ENCODE peak calls at places on chromosomes 6 and 20, in seven cellular contexts. N, W, I, U, F, B and H are unnamed samples. For H3K4me1, the result is how much of the 10 kb centered on the place peaks cover.

GRCh38 chr6:53130891-53131290 is 17.8 kb downstream of the GCM1 start:
- DNase-seq in N (no peak), W (no peak), I (no peak), U (no peak), F (no peak), B (no peak), H (no peak)

GRCh38 chr20:19212524-19213502 is at the start of gene SLC24A3:
- DNase-seq in N (no peak), W (peak), I (peak), U (peak), F (peak), B (peak), H (no peak)

GRCh38 chr6:157755032-157755751 is 67.9 kb upstream of the SNX9 start:
- DNase-seq in N (no peak), W (no peak), I (no peak), U (no peak), F (no peak), B (peak), H (no peak)

GRCh38 chr6:131844243-131844841 is 36.5 kb downstream of the ENPP1 start:
- DNase-seq in N (no peak), W (no peak), I (no peak), U (no peak), F (no peak), B (peak), H (no peak)

GRCh38 chr6:30759575-30760239 is 15.4 kb upstream of the IER3 start:
- DNase-seq in N (peak), W (peak), I (no peak), U (no peak), F (no peak), B (peak), H (peak)

GRCh38 chr20:33653900-33654596 is 8.1 kb upstream of the C20orf144 start:
- DNase-seq in N (peak), W (no peak), I (peak), U (peak), F (peak), B (no peak), H (peak)

GRCh38 chr6:33718713-33719112 is 7.2 kb upstream of the UQCC2 start:
- DNase-seq in N (no peak), W (no peak), I (no peak), U (peak), F (no peak), B (no peak), H (peak)

GRCh38 chr6:160065200-160065599 is 56.4 kb upstream of the SLC22A1 start:
- DNase-seq in N (no peak), W (no peak), I (no peak), U (no peak), F (no peak), B (no peak), H (no peak)

GRCh38 chr6:53624491-53624890 is 41.1 kb downstream of the KLHL31 start:
- DNase-seq in N (no peak), W (no peak), I (no peak), U (no peak), F (no peak), B (no peak), H (no peak)

GRCh38 chr20:4369798-4370124 is 351.9 kb upstream of the PRND start:
- DNase-seq in N (no peak), W (no peak), I (no peak), U (no peak), F (no peak), B (no peak), H (peak)

GRCh38 chr20:5703542-5704215 is 46.5 kb upstream of the SHLD1 start:
- DNase-seq in N (no peak), W (no peak), I (no peak), U (no peak), F (no peak), B (peak), H (no peak)

GRCh38 chr6:43455034-43455747 is at the start of gene DLK2:
- DNase-seq in N (peak), W (peak), I (no peak), U (no peak), F (no peak), B (no peak), H (no peak)

GRCh38 chr20:62972270-62973032 is 19.9 kb downstream of the SLC17A9 start:
- DNase-seq in N (peak), W (peak), I (peak), U (peak), F (peak), B (peak), H (peak)

GRCh38 chr6:157956171-157956730 is 25.4 kb upstream of the SYNJ2 start:
- DNase-seq in N (no peak), W (no peak), I (no peak), U (no peak), F (no peak), B (no peak), H (no peak)

GRCh38 chr6:7431594-7432390 is 42.2 kb downstream of the RIOK1 start:
- DNase-seq in N (no peak), W (no peak), I (no peak), U (no peak), F (peak), B (peak), H (no peak)

GRCh38 chr6:13445005-13445743 is 42.2 kb downstream of the GFOD1 start:
- DNase-seq in N (no peak), W (peak), I (peak), U (no peak), F (peak), B (peak), H (peak)

GRCh38 chr20:35307666-35308653 is 15.7 kb upstream of the FAM83C start:
- DNase-seq in N (peak), W (no peak), I (no peak), U (no peak), F (peak), B (peak), H (peak)

GRCh38 chr6:73519943-73520687 is 717 bp downstream of the EEF1A1 start:
- DNase-seq in N (peak), W (peak), I (peak), U (peak), F (peak), B (peak), H (peak)

GRCh38 chr6:101588343-101588742 is 194.8 kb downstream of the GRIK2 start:
- DNase-seq in N (no peak), W (peak), I (no peak), U (no peak), F (no peak), B (no peak), H (no peak)

GRCh38 chr20:46087161-46087560 is 2.6 kb downstream of the NCOA5 start:
- DNase-seq in N (no peak), W (no peak), I (no peak), U (no peak), F (no peak), B (peak), H (no peak)

GRCh38 chr6:72386324-72386723 is 235.5 kb upstream of the KCNQ5 start:
- DNase-seq in N (no peak), W (no peak), I (no peak), U (no peak), F (no peak), B (peak), H (no peak)

GRCh38 chr6:129280719-129281118 is 397.8 kb downstream of the LAMA2 start:
- DNase-seq in N (no peak), W (no peak), I (no peak), U (no peak), F (no peak), B (no peak), H (no peak)

GRCh38 chr20:5510446-5510845 is 193.7 kb upstream of the PROKR2 start:
- DNase-seq in N (no peak), W (peak), I (no peak), U (no peak), F (no peak), B (no peak), H (no peak)

GRCh38 chr20:3042621-3043020 is 801 bp upstream of the GNRH2 start:
- DNase-seq in N (no peak), W (no peak), I (peak), U (peak), F (no peak), B (no peak), H (no peak)

GRCh38 chr6:112337209-112337638 is 9.9 kb upstream of the RFPL4B start:
- DNase-seq in N (peak), W (peak), I (no peak), U (no peak), F (peak), B (peak), H (peak)

GRCh38 chr6:71246596-71246995 is 42.0 kb upstream of the OGFRL1 start:
- DNase-seq in N (no peak), W (no peak), I (no peak), U (no peak), F (no peak), B (no peak), H (no peak)

DNA sequence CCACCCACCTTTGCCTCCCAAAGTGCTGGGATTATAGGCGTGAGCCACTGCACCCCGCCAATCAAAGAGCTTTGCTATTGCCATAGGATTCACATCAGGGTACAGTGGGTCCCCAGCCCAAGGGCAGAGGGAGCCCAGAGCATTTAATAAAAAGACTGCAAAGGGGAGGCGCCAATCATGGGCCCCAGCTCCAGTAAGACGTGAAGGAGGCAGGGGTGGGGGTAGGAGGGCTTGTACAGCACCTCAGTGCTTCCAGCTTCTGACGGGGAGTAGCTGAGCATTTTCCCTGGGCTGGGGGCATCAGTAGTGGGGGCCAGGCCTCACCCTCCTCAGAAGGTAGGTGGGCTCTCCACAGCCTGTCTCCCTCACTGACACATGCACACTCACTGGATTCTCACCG is 1.5 kb downstream of the ADA start:
- DNase-seq in N (no peak), W (no peak), I (peak), U (no peak), F (no peak), B (no peak), H (no peak)
- H3K4me1 ChIP-seq in N (under half), W (under half), I (under half), U (under half), F (under half), B (under half), H (under half)

GRCh38 chr6:161721511-161721910 is 447.6 kb upstream of the AGPAT4 start:
- DNase-seq in N (no peak), W (no peak), I (no peak), U (no peak), F (no peak), B (no peak), H (no peak)
- TF ChIP-seq CTCF in N (no peak), W (no peak), I (no peak), U (no peak), F (no peak), B (no peak), H (no peak)

GRCh38 chr6:156694679-156695078 is 82.5 kb upstream of the ARID1B start:
- DNase-seq in N (no peak), W (no peak), I (no peak), U (no peak), F (no peak), B (no peak), H (no peak)

GRCh38 chr6:156697224-156697623 is 80.0 kb upstream of the ARID1B start:
- DNase-seq in N (no peak), W (no peak), I (no peak), U (no peak), F (no peak), B (no peak), H (no peak)

GRCh38 chr6:156699017-156699421 is 78.2 kb upstream of the ARID1B start:
- DNase-seq in N (peak), W (no peak), I (no peak), U (no peak), F (no peak), B (peak), H (peak)

GRCh38 chr6:156698239-156699016 is 78.8 kb upstream of the ARID1B start:
- DNase-seq in N (no peak), W (no peak), I (no peak), U (no peak), F (no peak), B (no peak), H (no peak)

GRCh38 chr6:156695747-156696146 is 81.4 kb upstream of the ARID1B start:
- DNase-seq in N (no peak), W (no peak), I (no peak), U (no peak), F (no peak), B (no peak), H (no peak)
- H3K4me1 ChIP-seq in N (under half), W (under half), I (under half), U (under half), F (under half), B (under half), H (under half)

GRCh38 chr6:63353282-63353630 is 33.5 kb upstream of the LGSN start:
- DNase-seq in N (no peak), W (no peak), I (no peak), U (no peak), F (no peak), B (no peak), H (no peak)

GRCh38 chr6:63352587-63353281 is 33.0 kb upstream of the LGSN start:
- DNase-seq in N (peak), W (peak), I (no peak), U (no peak), F (peak), B (peak), H (peak)

GRCh38 chr6:63348836-63349235 is 29.1 kb upstream of the LGSN start:
- DNase-seq in N (no peak), W (no peak), I (no peak), U (no peak), F (no peak), B (no peak), H (no peak)

GRCh38 chr6:63349401-63349800 is 29.6 kb upstream of the LGSN start:
- DNase-seq in N (no peak), W (no peak), I (no peak), U (no peak), F (no peak), B (no peak), H (no peak)

GRCh38 chr6:63351995-63352586 is 32.3 kb upstream of the LGSN start:
- DNase-seq in N (no peak), W (no peak), I (no peak), U (no peak), F (no peak), B (peak), H (no peak)
- TF ChIP-seq CTCF in N (peak), W (peak), I (peak), U (peak), F (peak), B (peak), H (peak)

GRCh38 chr20:51236396-51236795 is 213.5 kb upstream of the KCNG1 start:
- DNase-seq in N (no peak), W (no peak), I (no peak), U (no peak), F (no peak), B (peak), H (no peak)

GRCh38 chr20:51233345-51233744 is 210.4 kb upstream of the KCNG1 start:
- DNase-seq in N (no peak), W (no peak), I (no peak), U (no peak), F (no peak), B (no peak), H (peak)

GRCh38 chr20:51228763-51229162 is 205.9 kb upstream of the KCNG1 start:
- DNase-seq in N (no peak), W (no peak), I (no peak), U (no peak), F (no peak), B (no peak), H (no peak)

GRCh38 chr20:51227744-51228143 is 204.8 kb upstream of the KCNG1 start:
- DNase-seq in N (no peak), W (no peak), I (no peak), U (no peak), F (no peak), B (no peak), H (no peak)

GRCh38 chr20:51230727-51231126 is 207.8 kb upstream of the KCNG1 start:
- DNase-seq in N (no peak), W (no peak), I (no peak), U (no peak), F (no peak), B (no peak), H (peak)
- H3K4me1 ChIP-seq in N (under half), W (under half), I (under half), U (under half), F (under half), B (under half), H (under half)

DNA sequence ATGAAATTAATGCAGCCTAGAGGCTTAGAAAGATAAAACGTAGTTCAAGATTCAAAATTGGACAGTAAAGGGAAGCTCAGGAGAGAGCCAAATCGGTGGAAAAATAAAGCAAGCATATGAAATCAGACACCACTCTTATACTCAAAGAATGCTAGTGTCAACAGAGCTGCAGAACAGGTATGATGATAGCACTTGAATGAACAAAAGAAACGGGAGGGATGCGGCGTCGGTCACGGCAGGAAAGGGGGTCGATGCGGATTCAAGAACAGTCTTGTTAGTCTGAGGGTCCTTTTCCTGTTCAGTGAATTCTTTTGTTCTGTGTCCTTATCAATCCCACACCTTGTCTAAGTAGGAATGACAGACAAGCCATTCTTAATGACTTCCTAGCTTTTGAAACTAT is 114.4 kb downstream of the FOXC1 start:
- DNase-seq in N (peak), W (no peak), I (no peak), U (no peak), F (no peak), B (no peak), H (peak)
- TF ChIP-seq CTCF in N (no peak), W (no peak), I (no peak), U (no peak), F (no peak), B (no peak), H (no peak)

DNA sequence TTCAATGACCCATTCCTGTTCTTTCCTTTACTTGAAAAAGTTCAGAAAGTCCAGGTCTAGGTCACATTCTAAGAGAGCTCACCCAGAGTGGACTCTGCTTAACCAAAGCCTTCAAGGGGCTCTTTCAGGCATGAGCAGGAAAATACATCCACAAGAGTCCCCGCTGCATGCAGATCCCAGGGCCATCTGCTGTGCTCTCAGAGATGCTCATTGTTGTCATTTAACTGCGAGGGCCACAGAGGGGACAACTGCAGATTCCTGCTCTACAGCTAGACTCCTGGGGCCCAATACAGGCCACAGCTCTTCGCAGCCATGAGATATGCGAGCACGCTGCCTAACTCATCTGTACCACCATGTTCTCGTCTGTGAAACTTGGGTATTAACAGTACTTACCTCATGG is 295.6 kb upstream of the QKI start:
- DNase-seq in N (no peak), W (no peak), I (no peak), U (no peak), F (no peak), B (no peak), H (no peak)
- H3K4me1 ChIP-seq in N (under half), W (under half), I (under half), U (under half), F (under half), B (under half), H (under half)

GRCh38 chr20:44017905-44018683 is 103.4 kb downstream of the TOX2 start:
- DNase-seq in N (peak), W (peak), I (peak), U (peak), F (peak), B (peak), H (peak)

GRCh38 chr20:44016525-44016924 is 101.9 kb downstream of the TOX2 start:
- DNase-seq in N (no peak), W (no peak), I (no peak), U (no peak), F (no peak), B (no peak), H (no peak)

GRCh38 chr20:44017211-44017610 is 102.6 kb downstream of the TOX2 start:
- DNase-seq in N (no peak), W (no peak), I (no peak), U (no peak), F (no peak), B (no peak), H (no peak)

GRCh38 chr20:44014807-44015732 is 100.4 kb downstream of the TOX2 start:
- DNase-seq in N (no peak), W (no peak), I (no peak), U (no peak), F (no peak), B (no peak), H (no peak)

GRCh38 chr20:44015733-44016103 is 101.1 kb downstream of the TOX2 start:
- DNase-seq in N (no peak), W (no peak), I (no peak), U (no peak), F (no peak), B (no peak), H (no peak)
- TF ChIP-seq CTCF in N (no peak), W (no peak), I (no peak), U (no peak), F (no peak), B (no peak), H (no peak)

DNA sequence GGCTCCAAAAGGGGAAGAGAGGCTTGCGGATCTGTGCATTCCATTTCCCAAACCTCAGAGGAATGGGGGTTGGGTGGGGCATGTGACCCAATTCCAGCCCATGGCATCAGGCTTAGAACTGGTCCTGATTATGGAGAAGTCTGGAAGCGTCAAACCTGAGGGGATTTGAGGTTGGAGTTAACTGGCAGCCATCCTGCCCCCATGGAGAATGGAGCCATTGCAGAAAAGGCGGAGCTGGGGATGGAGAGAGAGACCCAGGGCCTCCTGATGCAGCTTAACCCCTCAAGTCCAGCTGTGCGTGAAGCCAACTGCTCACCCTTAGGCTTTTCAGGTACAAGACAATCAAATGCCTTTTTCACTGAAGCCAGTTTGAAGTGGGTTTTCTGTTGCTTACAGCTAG is 9.9 kb upstream of the SDCBP2 start:
- DNase-seq in N (no peak), W (no peak), I (no peak), U (no peak), F (no peak), B (no peak), H (no peak)
- H3K4me1 ChIP-seq in N (under half), W (under half), I (under half), U (under half), F (under half), B (under half), H (under half)